ENCODE peak calls at places on chromosomes 7 and 10, in six cellular contexts. One of them, this sample, is unnamed.

GRCh38 chr10:78389419-78389818 is 355.8 kb downstream of the RPS24 start:
- DNase-seq in HepG2: no peak
- DNase-seq in HL-60: no peak
- DNase-seq in GM12878: no peak
- DNase-seq in H1: no peak
- DNase-seq in K562: no peak
- DNase-seq in this sample: no peak

GRCh38 chr7:22445140-22445722 is 54.8 kb downstream of the STEAP1B start:
- DNase-seq in HepG2: no peak
- DNase-seq in HL-60: no peak
- DNase-seq in H1: no peak
- DNase-seq in K562: no peak
- DNase-seq in GM12878: no peak
- DNase-seq in this sample: no peak

GRCh38 chr7:129143724-129144094 is 798 bp upstream of the TSPAN33 start:
- DNase-seq in GM12878: no peak
- DNase-seq in H1: no peak
- DNase-seq in K562: no peak
- DNase-seq in HL-60: no peak
- DNase-seq in HepG2: no peak
- DNase-seq in this sample: no peak

GRCh38 chr7:20153999-20154398 is 63.2 kb downstream of the MACC1 start:
- DNase-seq in H1: no peak
- DNase-seq in HL-60: no peak
- DNase-seq in GM12878: no peak
- DNase-seq in K562: no peak
- DNase-seq in HepG2: no peak
- DNase-seq in this sample: no peak

GRCh38 chr7:150994141-150994837 is 3.5 kb downstream of the NOS3 start:
- DNase-seq in H1: no peak
- DNase-seq in HL-60: peak
- DNase-seq in GM12878: no peak
- DNase-seq in HepG2: no peak
- DNase-seq in K562: peak
- DNase-seq in this sample: peak

GRCh38 chr10:44934416-44935200 is 23.5 kb downstream of the TMEM72 start:
- DNase-seq in H1: no peak
- DNase-seq in GM12878: no peak
- DNase-seq in HL-60: no peak
- DNase-seq in HepG2: no peak
- DNase-seq in K562: no peak
- DNase-seq in this sample: no peak

GRCh38 chr7:77525231-77525630 is 11.9 kb upstream of the PTPN12 start:
- DNase-seq in HepG2: no peak
- DNase-seq in H1: no peak
- DNase-seq in HL-60: no peak
- DNase-seq in GM12878: no peak
- DNase-seq in K562: no peak
- DNase-seq in this sample: no peak

GRCh38 chr10:8137726-8138125 is 83.2 kb downstream of the GATA3 start:
- DNase-seq in HepG2: no peak
- DNase-seq in K562: no peak
- DNase-seq in HL-60: peak
- DNase-seq in H1: no peak
- DNase-seq in GM12878: no peak
- DNase-seq in this sample: no peak

GRCh38 chr10:13834581-13835286 is 248.0 kb downstream of the PRPF18 start:
- DNase-seq in HL-60: no peak
- DNase-seq in HepG2: no peak
- DNase-seq in H1: no peak
- DNase-seq in GM12878: no peak
- DNase-seq in K562: no peak
- DNase-seq in this sample: peak

GRCh38 chr7:142130282-142130681 is 18.8 kb downstream of the MGAM2 start:
- DNase-seq in H1: no peak
- DNase-seq in GM12878: no peak
- DNase-seq in HL-60: no peak
- DNase-seq in HepG2: no peak
- DNase-seq in K562: no peak
- DNase-seq in this sample: no peak

GRCh38 chr10:86291616-86292340 is 74.8 kb downstream of the GRID1 start:
- DNase-seq in HL-60: no peak
- DNase-seq in H1: no peak
- DNase-seq in K562: no peak
- DNase-seq in HepG2: no peak
- DNase-seq in GM12878: no peak
- DNase-seq in this sample: peak

GRCh38 chr7:79653136-79653631 is 199.7 kb upstream of the MAGI2 start:
- DNase-seq in HL-60: no peak
- DNase-seq in HepG2: no peak
- DNase-seq in H1: no peak
- DNase-seq in GM12878: no peak
- DNase-seq in K562: no peak
- DNase-seq in this sample: no peak

GRCh38 chr7:24756989-24757798 is at the start of gene GSDME:
- DNase-seq in K562: peak
- DNase-seq in H1: no peak
- DNase-seq in GM12878: no peak
- DNase-seq in HepG2: peak
- DNase-seq in HL-60: no peak
- DNase-seq in this sample: peak

GRCh38 chr7:17234398-17235021 is 63.9 kb upstream of the AHR start:
- DNase-seq in GM12878: peak
- DNase-seq in H1: no peak
- DNase-seq in K562: peak
- DNase-seq in HL-60: peak
- DNase-seq in HepG2: peak
- DNase-seq in this sample: no peak

GRCh38 chr7:117750612-117751563 is 122.4 kb downstream of the CTTNBP2 start:
- DNase-seq in H1: no peak
- DNase-seq in GM12878: no peak
- DNase-seq in HL-60: no peak
- DNase-seq in HepG2: peak
- DNase-seq in K562: peak
- DNase-seq in this sample: peak

GRCh38 chr7:43535810-43536585 is 46.9 kb upstream of the STK17A start:
- DNase-seq in HepG2: no peak
- DNase-seq in GM12878: no peak
- DNase-seq in HL-60: no peak
- DNase-seq in H1: no peak
- DNase-seq in K562: no peak
- DNase-seq in this sample: no peak

GRCh38 chr7:18312482-18312881 is 183.1 kb upstream of the HDAC9 start:
- DNase-seq in HepG2: no peak
- DNase-seq in HL-60: no peak
- DNase-seq in K562: no peak
- DNase-seq in H1: no peak
- DNase-seq in GM12878: no peak
- DNase-seq in this sample: no peak

GRCh38 chr7:117664047-117664446 is 184.2 kb downstream of the CFTR start:
- DNase-seq in HL-60: no peak
- DNase-seq in GM12878: no peak
- DNase-seq in HepG2: no peak
- DNase-seq in K562: no peak
- DNase-seq in H1: no peak
- DNase-seq in this sample: no peak

GRCh38 chr7:50174948-50175347 is 81.9 kb upstream of the ZPBP start:
- DNase-seq in K562: no peak
- DNase-seq in HepG2: no peak
- DNase-seq in GM12878: no peak
- DNase-seq in HL-60: no peak
- DNase-seq in H1: no peak
- DNase-seq in this sample: no peak

DNA sequence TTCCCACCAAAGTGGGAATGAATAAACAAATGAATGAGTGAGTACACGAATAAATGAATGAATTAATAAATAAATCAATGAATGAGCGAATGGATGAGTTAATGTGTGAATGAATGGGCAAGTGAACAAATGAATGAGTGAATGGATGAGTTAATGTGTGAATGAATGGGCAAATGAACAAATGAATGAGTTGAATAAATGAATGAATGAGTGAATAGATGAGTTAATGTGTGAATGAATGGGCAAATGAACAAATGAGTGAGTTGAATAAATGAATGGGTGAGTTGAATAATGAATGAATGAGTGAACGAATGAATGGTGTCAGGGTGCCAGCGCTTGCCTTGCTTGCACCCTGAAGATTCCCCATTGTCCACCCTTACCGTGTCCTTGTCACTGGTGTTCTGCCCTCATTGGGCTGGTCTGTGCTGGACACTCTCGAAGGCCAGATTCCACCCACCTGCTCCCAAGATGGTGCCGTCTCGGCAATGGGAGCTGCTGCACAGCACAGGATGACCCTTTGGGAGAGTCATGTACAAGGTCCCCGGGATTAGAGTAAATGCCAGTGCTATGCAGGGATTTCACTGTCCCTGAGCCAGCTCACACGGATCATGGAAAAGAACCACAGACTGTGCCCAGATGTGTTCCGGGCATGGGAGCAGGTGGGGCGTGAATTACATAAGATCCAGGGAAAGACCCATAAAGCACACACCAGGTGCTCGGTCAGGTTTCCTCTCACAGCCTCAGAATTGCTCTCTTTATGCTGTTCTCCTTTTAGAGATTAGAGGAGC is 83.2 kb downstream of the CAMK1D start:
- DNase-seq in K562: no peak
- DNase-seq in HepG2: no peak
- DNase-seq in HL-60: no peak
- DNase-seq in GM12878: no peak
- DNase-seq in H1: no peak
- DNase-seq in this sample: no peak
- TF ChIP-seq GABPA in K562: no peak
- TF ChIP-seq GABPA in HepG2: no peak
- TF ChIP-seq GABPA in HL-60: no peak
- TF ChIP-seq GABPA in GM12878: no peak
- TF ChIP-seq GABPA in H1: no peak
- TF ChIP-seq GABPA in this sample: no peak

DNA sequence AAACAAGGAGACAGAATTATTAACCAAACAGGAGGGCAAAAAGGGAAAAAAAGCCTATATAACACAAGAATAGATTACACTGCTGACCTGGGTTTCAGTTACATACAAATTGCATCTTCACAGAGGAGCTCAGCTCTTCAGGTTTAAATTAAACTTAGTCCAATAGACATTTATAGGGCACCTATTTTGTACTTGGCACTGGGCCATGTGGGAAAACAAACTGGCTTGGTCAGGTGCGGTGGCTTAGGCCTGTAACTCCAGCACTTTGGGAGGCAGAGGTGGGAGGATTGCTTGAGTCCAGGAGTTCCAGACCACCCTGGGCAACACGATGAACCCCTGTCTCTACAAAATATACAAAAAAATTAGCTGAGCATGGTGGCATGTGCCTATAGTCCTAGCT is 62.3 kb upstream of the CCDC6 start:
- DNase-seq in K562: no peak
- DNase-seq in HL-60: no peak
- DNase-seq in HepG2: no peak
- DNase-seq in H1: no peak
- DNase-seq in GM12878: no peak
- DNase-seq in this sample: no peak
- TF ChIP-seq GABPA in K562: no peak
- TF ChIP-seq GABPA in HL-60: no peak
- TF ChIP-seq GABPA in HepG2: no peak
- TF ChIP-seq GABPA in H1: no peak
- TF ChIP-seq GABPA in GM12878: no peak
- TF ChIP-seq GABPA in this sample: no peak

DNA sequence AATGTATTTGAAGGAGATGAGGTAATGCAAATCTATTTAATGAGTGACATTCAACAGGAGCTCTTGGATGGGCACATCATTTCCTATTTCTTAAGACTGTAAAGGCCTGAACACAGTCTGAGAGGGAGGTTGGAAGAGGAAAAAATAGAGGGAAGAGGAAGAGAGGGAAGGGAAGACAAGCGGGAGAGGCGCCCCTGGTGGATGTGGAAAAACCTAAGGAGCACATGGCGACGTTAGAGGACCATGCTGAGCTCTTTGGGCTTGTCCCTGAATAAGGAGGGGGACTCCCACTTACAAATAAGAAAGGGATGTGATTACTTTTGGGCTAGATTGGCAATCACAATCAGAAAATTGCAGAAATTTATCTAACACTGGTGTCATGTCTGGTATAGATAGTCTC is 19.6 kb downstream of the SUN3 start:
- DNase-seq in HL-60: no peak
- DNase-seq in HepG2: no peak
- DNase-seq in H1: no peak
- DNase-seq in K562: no peak
- DNase-seq in GM12878: no peak
- DNase-seq in this sample: no peak
- TF ChIP-seq GABPA in HL-60: no peak
- TF ChIP-seq GABPA in HepG2: no peak
- TF ChIP-seq GABPA in H1: no peak
- TF ChIP-seq GABPA in K562: no peak
- TF ChIP-seq GABPA in GM12878: no peak
- TF ChIP-seq GABPA in this sample: no peak

GRCh38 chr10:34808789-34809745 is 6.0 kb downstream of the PARD3 start:
- DNase-seq in K562: no peak
- DNase-seq in HepG2: no peak
- DNase-seq in H1: no peak
- DNase-seq in HL-60: no peak
- DNase-seq in GM12878: no peak
- DNase-seq in this sample: no peak
- TF ChIP-seq GABPA in K562: no peak
- TF ChIP-seq GABPA in HepG2: no peak
- TF ChIP-seq GABPA in H1: no peak
- TF ChIP-seq GABPA in HL-60: no peak
- TF ChIP-seq GABPA in GM12878: no peak
- TF ChIP-seq GABPA in this sample: no peak

GRCh38 chr7:42233166-42233565 is 3.8 kb downstream of the GLI3 start:
- DNase-seq in HL-60: no peak
- DNase-seq in H1: no peak
- DNase-seq in K562: no peak
- DNase-seq in HepG2: no peak
- DNase-seq in GM12878: no peak
- DNase-seq in this sample: no peak
- TF ChIP-seq GABPA in HL-60: no peak
- TF ChIP-seq GABPA in H1: no peak
- TF ChIP-seq GABPA in K562: no peak
- TF ChIP-seq GABPA in HepG2: no peak
- TF ChIP-seq GABPA in GM12878: no peak
- TF ChIP-seq GABPA in this sample: no peak

GRCh38 chr10:74474022-74474713 is 323.1 kb downstream of the ADK start:
- DNase-seq in GM12878: no peak
- DNase-seq in H1: no peak
- DNase-seq in K562: no peak
- DNase-seq in HL-60: no peak
- DNase-seq in HepG2: no peak
- DNase-seq in this sample: no peak
- TF ChIP-seq GABPA in GM12878: no peak
- TF ChIP-seq GABPA in H1: no peak
- TF ChIP-seq GABPA in K562: no peak
- TF ChIP-seq GABPA in HL-60: no peak
- TF ChIP-seq GABPA in HepG2: no peak
- TF ChIP-seq GABPA in this sample: no peak

This sample was measured in SK-N-SH.